ENCODE peak calls at places on chromosomes 1 and 21, in six cellular contexts. One of them, this sample, is unnamed.

GRCh38 chr1:13651279-13651678 is 48.7 kb upstream of the PRDM2 start:
- DNase-seq in hepatocyte: no peak
- DNase-seq in ovary: no peak
- DNase-seq in kidney: no peak
- DNase-seq in adrenal gland: no peak
- DNase-seq in astrocyte: peak; percentile 15
- DNase-seq in this sample: no peak

GRCh38 chr1:19130476-19130875 is 79.6 kb downstream of the UBR4 start:
- DNase-seq in hepatocyte: peak; percentile 31
- DNase-seq in ovary: no peak
- DNase-seq in kidney: no peak
- DNase-seq in adrenal gland: no peak
- DNase-seq in astrocyte: no peak
- DNase-seq in this sample: no peak

GRCh38 chr1:40393173-40393572 is 19.6 kb downstream of the SMAP2 start:
- DNase-seq in hepatocyte: no peak
- DNase-seq in ovary: no peak
- DNase-seq in kidney: no peak
- DNase-seq in adrenal gland: no peak
- DNase-seq in astrocyte: no peak
- DNase-seq in this sample: no peak

GRCh38 chr21:29307718-29308455 is 9.2 kb downstream of the BACH1 start:
- DNase-seq in hepatocyte: no peak
- DNase-seq in ovary: no peak
- DNase-seq in kidney: no peak
- DNase-seq in adrenal gland: no peak
- DNase-seq in astrocyte: no peak
- DNase-seq in this sample: no peak

GRCh38 chr1:60573726-60574409 is 500.3 kb upstream of the C1orf87 start:
- DNase-seq in hepatocyte: peak; percentile 31
- DNase-seq in ovary: no peak
- DNase-seq in kidney: peak; percentile 26
- DNase-seq in adrenal gland: no peak
- DNase-seq in astrocyte: peak; percentile 80
- DNase-seq in this sample: no peak

GRCh38 chr1:117658676-117659075 is 52.8 kb downstream of the TENT5C start:
- DNase-seq in hepatocyte: no peak
- DNase-seq in ovary: no peak
- DNase-seq in kidney: no peak
- DNase-seq in adrenal gland: no peak
- DNase-seq in astrocyte: no peak
- DNase-seq in this sample: no peak

GRCh38 chr21:44354775-44355771 is 1.7 kb downstream of the TRPM2 start:
- DNase-seq in hepatocyte: no peak
- DNase-seq in ovary: no peak
- DNase-seq in kidney: peak; percentile 61
- DNase-seq in adrenal gland: no peak
- DNase-seq in astrocyte: no peak
- DNase-seq in this sample: no peak

GRCh38 chr1:185537601-185538000 is 196.6 kb upstream of the HMCN1 start:
- DNase-seq in hepatocyte: peak; percentile 44
- DNase-seq in ovary: no peak
- DNase-seq in kidney: no peak
- DNase-seq in adrenal gland: no peak
- DNase-seq in astrocyte: no peak
- DNase-seq in this sample: no peak

GRCh38 chr1:180229483-180230415 is at the start of gene LHX4:
- DNase-seq in hepatocyte: peak; percentile 41
- DNase-seq in ovary: no peak
- DNase-seq in kidney: peak; percentile 78
- DNase-seq in adrenal gland: no peak
- DNase-seq in astrocyte: no peak
- DNase-seq in this sample: no peak

GRCh38 chr1:109184657-109185056 is 29.1 kb upstream of the SARS1 start:
- DNase-seq in hepatocyte: no peak
- DNase-seq in ovary: no peak
- DNase-seq in kidney: no peak
- DNase-seq in adrenal gland: no peak
- DNase-seq in astrocyte: no peak
- DNase-seq in this sample: no peak

GRCh38 chr1:243470492-243470891 is 214.7 kb downstream of the SDCCAG8 start:
- DNase-seq in hepatocyte: no peak
- DNase-seq in ovary: no peak
- DNase-seq in kidney: no peak
- DNase-seq in adrenal gland: no peak
- DNase-seq in astrocyte: no peak
- DNase-seq in this sample: no peak

GRCh38 chr1:170590921-170591705 is 59.1 kb downstream of the GORAB start:
- DNase-seq in hepatocyte: no peak
- DNase-seq in ovary: no peak
- DNase-seq in kidney: no peak
- DNase-seq in adrenal gland: no peak
- DNase-seq in astrocyte: no peak
- DNase-seq in this sample: no peak
- TF ChIP-seq CTCF in hepatocyte: no peak
- TF ChIP-seq CTCF in ovary: no peak
- TF ChIP-seq CTCF in kidney: no peak
- TF ChIP-seq CTCF in adrenal gland: no peak
- TF ChIP-seq CTCF in astrocyte: no peak
- TF ChIP-seq CTCF in this sample: no peak

GRCh38 chr1:71072273-71072672 is 8.6 kb downstream of the ZRANB2 start:
- DNase-seq in hepatocyte: no peak
- DNase-seq in ovary: no peak
- DNase-seq in kidney: no peak
- DNase-seq in adrenal gland: no peak
- DNase-seq in astrocyte: no peak
- DNase-seq in this sample: no peak
- H3K36me3 ChIP-seq in hepatocyte: peaks cover 16% of the 10 kb centered on the region
- H3K36me3 ChIP-seq in ovary: no peaks in the 10 kb centered on the region
- H3K36me3 ChIP-seq in kidney: peaks cover 31% of the 10 kb centered on the region
- H3K36me3 ChIP-seq in adrenal gland: no peaks in the 10 kb centered on the region
- H3K36me3 ChIP-seq in astrocyte: peaks cover 80% of the 10 kb centered on the region
- H3K36me3 ChIP-seq in this sample: peaks cover 15% of the 10 kb centered on the region

GRCh38 chr1:151806170-151806569 is 951 bp upstream of the LINGO4 start:
- DNase-seq in hepatocyte: no peak
- DNase-seq in ovary: no peak
- DNase-seq in kidney: no peak
- DNase-seq in adrenal gland: no peak
- DNase-seq in astrocyte: no peak
- DNase-seq in this sample: no peak

GRCh38 chr1:151805066-151805820 is at the start of gene LINGO4:
- DNase-seq in hepatocyte: no peak
- DNase-seq in ovary: no peak
- DNase-seq in kidney: no peak
- DNase-seq in adrenal gland: no peak
- DNase-seq in astrocyte: no peak
- DNase-seq in this sample: no peak

GRCh38 chr1:151809625-151810556 is 4.7 kb upstream of the LINGO4 start:
- DNase-seq in hepatocyte: no peak
- DNase-seq in ovary: no peak
- DNase-seq in kidney: no peak
- DNase-seq in adrenal gland: no peak
- DNase-seq in astrocyte: no peak
- DNase-seq in this sample: no peak

GRCh38 chr1:151803915-151804314 is 1.3 kb downstream of the LINGO4 start:
- DNase-seq in hepatocyte: no peak
- DNase-seq in ovary: no peak
- DNase-seq in kidney: no peak
- DNase-seq in adrenal gland: no peak
- DNase-seq in astrocyte: no peak
- DNase-seq in this sample: no peak

GRCh38 chr1:151807131-151807530 is 1.9 kb upstream of the LINGO4 start:
- DNase-seq in hepatocyte: no peak
- DNase-seq in ovary: no peak
- DNase-seq in kidney: no peak
- DNase-seq in adrenal gland: no peak
- DNase-seq in astrocyte: no peak
- DNase-seq in this sample: no peak
- TF ChIP-seq CTCF in hepatocyte: no peak
- TF ChIP-seq CTCF in ovary: no peak
- TF ChIP-seq CTCF in kidney: no peak
- TF ChIP-seq CTCF in adrenal gland: no peak
- TF ChIP-seq CTCF in astrocyte: no peak
- TF ChIP-seq CTCF in this sample: no peak

GRCh38 chr1:247401310-247402098 is 14.5 kb upstream of the NLRP3 start:
- DNase-seq in hepatocyte: no peak
- DNase-seq in ovary: no peak
- DNase-seq in kidney: no peak
- DNase-seq in adrenal gland: no peak
- DNase-seq in astrocyte: no peak
- DNase-seq in this sample: no peak
- H3K36me3 ChIP-seq in hepatocyte: no peaks in the 10 kb centered on the region
- H3K36me3 ChIP-seq in ovary: no peaks in the 10 kb centered on the region
- H3K36me3 ChIP-seq in kidney: no peaks in the 10 kb centered on the region
- H3K36me3 ChIP-seq in adrenal gland: no peaks in the 10 kb centered on the region
- H3K36me3 ChIP-seq in astrocyte: no peaks in the 10 kb centered on the region
- H3K36me3 ChIP-seq in this sample: no peaks in the 10 kb centered on the region

GRCh38 chr1:27364696-27365371 is 1.9 kb downstream of the MAP3K6 start:
- DNase-seq in hepatocyte: no peak
- DNase-seq in ovary: no peak
- DNase-seq in kidney: no peak
- DNase-seq in adrenal gland: no peak
- DNase-seq in astrocyte: no peak
- DNase-seq in this sample: no peak

GRCh38 chr1:27367160-27367650 is 444 bp upstream of the MAP3K6 start:
- DNase-seq in hepatocyte: no peak
- DNase-seq in ovary: no peak
- DNase-seq in kidney: no peak
- DNase-seq in adrenal gland: no peak
- DNase-seq in astrocyte: no peak
- DNase-seq in this sample: no peak

GRCh38 chr1:27366113-27366410 is 699 bp downstream of the MAP3K6 start:
- DNase-seq in hepatocyte: peak; percentile 87
- DNase-seq in ovary: peak; percentile 81
- DNase-seq in kidney: peak; percentile 97
- DNase-seq in adrenal gland: peak; percentile 91
- DNase-seq in astrocyte: peak; percentile 53
- DNase-seq in this sample: peak; percentile 14

GRCh38 chr1:27365372-27366112 is 1.2 kb downstream of the MAP3K6 start:
- DNase-seq in hepatocyte: peak; percentile 93
- DNase-seq in ovary: peak; percentile 91
- DNase-seq in kidney: peak; percentile 98
- DNase-seq in adrenal gland: peak; percentile 95
- DNase-seq in astrocyte: peak; percentile 75
- DNase-seq in this sample: peak; percentile 65

GRCh38 chr1:27366411-27367159 is at the start of gene MAP3K6:
- DNase-seq in hepatocyte: peak; percentile 92
- DNase-seq in ovary: peak; percentile 79
- DNase-seq in kidney: peak; percentile 98
- DNase-seq in adrenal gland: peak; percentile 93
- DNase-seq in astrocyte: peak; percentile 56
- DNase-seq in this sample: peak; percentile 33
- TF ChIP-seq CTCF in hepatocyte: peak; percentile 47
- TF ChIP-seq CTCF in ovary: peak; percentile 48
- TF ChIP-seq CTCF in kidney: peak; percentile 23
- TF ChIP-seq CTCF in adrenal gland: no peak
- TF ChIP-seq CTCF in astrocyte: peak; percentile 28
- TF ChIP-seq CTCF in this sample: peak; percentile 24

GRCh38 chr1:9602794-9603167 is 14.1 kb downstream of the TMEM201 start:
- DNase-seq in hepatocyte: no peak
- DNase-seq in ovary: no peak
- DNase-seq in kidney: no peak
- DNase-seq in adrenal gland: no peak
- DNase-seq in astrocyte: no peak
- DNase-seq in this sample: no peak

GRCh38 chr1:9603307-9603706 is 14.6 kb downstream of the TMEM201 start:
- DNase-seq in hepatocyte: no peak
- DNase-seq in ovary: no peak
- DNase-seq in kidney: peak; percentile 62
- DNase-seq in adrenal gland: no peak
- DNase-seq in astrocyte: no peak
- DNase-seq in this sample: no peak

GRCh38 chr1:9601942-9602793 is 13.5 kb downstream of the TMEM201 start:
- DNase-seq in hepatocyte: no peak
- DNase-seq in ovary: no peak
- DNase-seq in kidney: peak; percentile 60
- DNase-seq in adrenal gland: no peak
- DNase-seq in astrocyte: no peak
- DNase-seq in this sample: no peak

GRCh38 chr1:9605946-9606455 is 17.3 kb downstream of the TMEM201 start:
- DNase-seq in hepatocyte: no peak
- DNase-seq in ovary: no peak
- DNase-seq in kidney: peak; percentile 29
- DNase-seq in adrenal gland: no peak
- DNase-seq in astrocyte: no peak
- DNase-seq in this sample: no peak

DNA sequence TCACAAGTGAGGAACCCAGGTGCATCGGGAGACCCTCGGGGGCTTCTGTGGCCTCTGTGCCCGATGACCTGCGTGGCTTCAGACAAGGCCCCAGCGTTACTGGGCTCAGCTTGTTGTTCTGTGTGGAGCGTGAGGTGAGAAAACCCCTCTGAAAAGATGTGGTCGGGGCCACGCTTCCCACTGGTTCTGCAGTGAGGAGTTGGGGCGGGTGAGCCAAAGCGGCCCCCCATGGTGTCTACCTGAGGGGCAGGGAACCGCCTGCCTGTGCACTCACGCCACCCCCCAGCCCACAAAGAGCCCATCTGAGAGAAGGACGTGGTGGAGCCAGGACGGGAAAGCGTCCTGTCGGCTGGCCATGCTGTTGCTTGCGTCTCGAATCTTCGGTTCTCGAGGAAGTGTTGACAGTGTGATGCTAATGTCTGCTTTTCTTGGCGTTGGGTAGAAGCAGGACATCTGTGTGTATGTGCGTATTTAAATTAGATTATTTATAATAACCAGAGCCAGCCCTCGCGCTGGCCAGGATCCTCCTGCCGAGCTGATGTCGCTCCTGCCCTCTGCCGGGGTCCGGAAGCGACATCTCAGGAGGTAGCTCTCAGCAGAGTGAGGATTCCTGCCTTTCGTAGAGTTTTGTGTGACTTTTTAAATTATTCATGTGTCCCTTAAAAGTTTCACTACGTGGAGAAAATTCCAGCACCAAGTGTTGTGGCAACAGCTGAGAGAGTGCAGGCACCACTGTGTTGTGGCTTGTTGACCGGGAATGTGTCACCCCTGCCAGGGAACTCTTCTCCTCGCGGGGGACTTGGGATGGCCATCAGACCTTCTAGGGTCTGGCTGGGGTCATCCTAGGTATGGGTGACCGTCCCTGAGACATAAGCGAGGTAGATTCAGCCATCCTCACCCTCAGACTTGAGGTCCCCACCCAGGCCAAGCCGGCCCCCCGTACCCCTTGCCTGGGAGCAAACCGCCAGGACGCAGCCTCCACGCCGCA is 15.3 kb downstream of the TMEM201 start:
- DNase-seq in hepatocyte: no peak
- DNase-seq in ovary: no peak
- DNase-seq in kidney: peak; percentile 59
- DNase-seq in adrenal gland: peak; percentile 81
- DNase-seq in astrocyte: no peak
- DNase-seq in this sample: no peak
- H3K36me3 ChIP-seq in hepatocyte: no peaks in the 10 kb centered on the region
- H3K36me3 ChIP-seq in ovary: no peaks in the 10 kb centered on the region
- H3K36me3 ChIP-seq in kidney: peaks cover 3% of the 10 kb centered on the region
- H3K36me3 ChIP-seq in adrenal gland: no peaks in the 10 kb centered on the region
- H3K36me3 ChIP-seq in astrocyte: peaks cover 3% of the 10 kb centered on the region
- H3K36me3 ChIP-seq in this sample: peaks cover 15% of the 10 kb centered on the region

This sample was measured in BJ.